ENCODE peak calls at places on chromosomes 3 and 15, in nine cellular contexts. E, T, S, Q, C, V, B, Z and F are unnamed samples.
A peak's percentile ranks its signal among the peaks of the same experiment; 100 is the strongest.

GRCh38 chr15:89108865-89109660 is 20.8 kb downstream of the ABHD2 start:
- DNase-seq in E (no peak), T (no peak), S (no peak), Q (no peak), C (no peak), V (no peak), B (no peak), Z (no peak), F (no peak)

GRCh38 chr15:39172380-39173281 is 408.2 kb upstream of the THBS1 start:
- DNase-seq in E (peak; percentile 92), T (no peak), S (no peak), Q (no peak), C (peak; percentile 76), V (no peak), B (no peak), Z (no peak), F (no peak)

GRCh38 chr3:121969631-121970030 is 52.4 kb downstream of the ILDR1 start:
- DNase-seq in E (peak; percentile 65), T (no peak), S (no peak), Q (no peak), C (no peak), V (no peak), B (no peak), Z (no peak), F (no peak)

GRCh38 chr15:90594297-90594696 is 64.6 kb downstream of the CRTC3 start:
- DNase-seq in E (peak; percentile 77), T (peak; percentile 50), S (peak; percentile 66), Q (no peak), C (no peak), V (peak; percentile 48), B (peak; percentile 64), Z (peak; percentile 41), F (peak; percentile 31)

GRCh38 chr15:41256577-41257038 is 25.5 kb downstream of the CHP1 start:
- DNase-seq in E (no peak), T (no peak), S (no peak), Q (no peak), C (no peak), V (no peak), B (no peak), Z (no peak), F (no peak)

GRCh38 chr3:58724376-58724775 is 57.8 kb upstream of the FAM3D start:
- DNase-seq in E (no peak), T (no peak), S (no peak), Q (no peak), C (no peak), V (no peak), B (no peak), Z (no peak), F (no peak)

GRCh38 chr3:140424726-140425125 is 253.1 kb upstream of the TRIM42 start:
- DNase-seq in E (no peak), T (no peak), S (no peak), Q (no peak), C (no peak), V (no peak), B (no peak), Z (no peak), F (no peak)

GRCh38 chr3:152964901-152965609 is 130.1 kb downstream of the P2RY1 start:
- DNase-seq in E (no peak), T (no peak), S (no peak), Q (no peak), C (no peak), V (no peak), B (no peak), Z (no peak), F (no peak)

GRCh38 chr15:25391971-25392733 is 46.7 kb downstream of the UBE3A start:
- DNase-seq in E (peak; percentile 55), T (no peak), S (no peak), Q (no peak), C (peak; percentile 57), V (no peak), B (no peak), Z (peak; percentile 68), F (no peak)

GRCh38 chr3:100260081-100260684 is 609 bp upstream of the TBC1D23 start:
- DNase-seq in E (peak; percentile 64), T (peak; percentile 69), S (no peak), Q (no peak), C (no peak), V (peak; percentile 54), B (no peak), Z (no peak), F (no peak)

GRCh38 chr3:8648873-8649741 is 4.5 kb upstream of the SSUH2 start:
- DNase-seq in E (no peak), T (no peak), S (no peak), Q (no peak), C (no peak), V (no peak), B (no peak), Z (no peak), F (no peak)

GRCh38 chr15:79973445-79974180 is 2.6 kb upstream of the BCL2A1 start:
- DNase-seq in E (no peak), T (no peak), S (no peak), Q (no peak), C (no peak), V (no peak), B (no peak), Z (no peak), F (no peak)

GRCh38 chr3:49628249-49628648 is 45.9 kb upstream of the APEH start:
- DNase-seq in E (no peak), T (no peak), S (no peak), Q (no peak), C (no peak), V (no peak), B (no peak), Z (no peak), F (no peak)

GRCh38 chr3:69250014-69250413 is 127.6 kb upstream of the LMOD3 start:
- DNase-seq in E (peak; percentile 53), T (no peak), S (no peak), Q (no peak), C (peak; percentile 93), V (no peak), B (peak; percentile 15), Z (no peak), F (no peak)

GRCh38 chr3:138479355-138479964 is 45.0 kb downstream of the ESYT3 start:
- DNase-seq in E (peak; percentile 44), T (peak; percentile 41), S (no peak), Q (peak; percentile 53), C (peak; percentile 52), V (no peak), B (no peak), Z (peak; percentile 37), F (peak; percentile 20)

GRCh38 chr3:98977520-98977919 is 76.0 kb upstream of the DCBLD2 start:
- DNase-seq in E (peak; percentile 99), T (no peak), S (no peak), Q (peak; percentile 37), C (peak; percentile 95), V (no peak), B (no peak), Z (peak; percentile 55), F (no peak)

GRCh38 chr3:4290272-4290893 is 12.8 kb upstream of the SETMAR start:
- DNase-seq in E (peak; percentile 19), T (no peak), S (no peak), Q (peak; percentile 22), C (peak; percentile 30), V (no peak), B (no peak), Z (peak; percentile 49), F (peak; percentile 13)

GRCh38 chr3:117035785-117036184 is 326.2 kb downstream of the TUSC7 start:
- DNase-seq in E (peak; percentile 6), T (no peak), S (no peak), Q (no peak), C (no peak), V (peak; percentile 13), B (no peak), Z (peak; percentile 15), F (no peak)

GRCh38 chr15:64536244-64536836 is 76.0 kb downstream of the ZNF609 start:
- DNase-seq in E (peak; percentile 86), T (no peak), S (no peak), Q (no peak), C (peak; percentile 78), V (no peak), B (no peak), Z (peak; percentile 69), F (no peak)

GRCh38 chr3:21801631-21802030 is 50.6 kb upstream of the ZNF385D start:
- DNase-seq in E (no peak), T (no peak), S (no peak), Q (no peak), C (no peak), V (no peak), B (no peak), Z (no peak), F (no peak)

GRCh38 chr3:177145402-177145801 is 51.9 kb downstream of the TBL1XR1 start:
- DNase-seq in E (no peak), T (no peak), S (no peak), Q (peak; percentile 38), C (no peak), V (no peak), B (no peak), Z (no peak), F (no peak)

GRCh38 chr15:65207280-65207679 is 4.0 kb downstream of the CILP start:
- DNase-seq in E (no peak), T (no peak), S (no peak), Q (no peak), C (no peak), V (no peak), B (no peak), Z (no peak), F (no peak)

GRCh38 chr15:38758001-38758400 is 193.4 kb upstream of the RASGRP1 start:
- DNase-seq in E (peak; percentile 60), T (no peak), S (no peak), Q (no peak), C (no peak), V (no peak), B (no peak), Z (peak; percentile 68), F (no peak)

GRCh38 chr3:24680214-24680967 is 185.7 kb upstream of the THRB start:
- DNase-seq in E (peak; percentile 26), T (peak; percentile 24), S (peak; percentile 63), Q (peak; percentile 21), C (peak; percentile 55), V (peak; percentile 68), B (no peak), Z (peak; percentile 35), F (peak; percentile 56)

GRCh38 chr3:141231923-141232861 is 567 bp downstream of the PXYLP1 start:
- DNase-seq in E (peak; percentile 36), T (peak; percentile 71), S (no peak), Q (peak; percentile 43), C (no peak), V (peak; percentile 40), B (no peak), Z (peak; percentile 45), F (no peak)

GRCh38 chr3:86771741-86772512 is 219.0 kb downstream of the VGLL3 start:
- DNase-seq in E (no peak), T (no peak), S (no peak), Q (no peak), C (no peak), V (no peak), B (no peak), Z (no peak), F (no peak)

GRCh38 chr15:66662522-66662921 is 39.5 kb upstream of the SMAD6 start:
- DNase-seq in E (no peak), T (no peak), S (no peak), Q (no peak), C (no peak), V (no peak), B (no peak), Z (no peak), F (no peak)

GRCh38 chr15:84901540-84901939 is 17.1 kb downstream of the SLC28A1 start:
- DNase-seq in E (no peak), T (no peak), S (no peak), Q (no peak), C (no peak), V (no peak), B (no peak), Z (no peak), F (no peak)

GRCh38 chr3:17233398-17233800 is 348.6 kb downstream of the PLCL2 start:
- DNase-seq in E (peak; percentile 65), T (peak; percentile 49), S (peak; percentile 25), Q (peak; percentile 28), C (peak; percentile 59), V (no peak), B (no peak), Z (peak; percentile 49), F (peak; percentile 37)

GRCh38 chr3:180680097-180680430 is 775 bp upstream of the CCDC39 start:
- DNase-seq in E (peak; percentile 56), T (peak; percentile 59), S (no peak), Q (peak; percentile 31), C (peak; percentile 33), V (no peak), B (no peak), Z (peak; percentile 24), F (no peak)

GRCh38 chr3:57688291-57688690 is 4.6 kb downstream of the DENND6A start:
- DNase-seq in E (no peak), T (no peak), S (no peak), Q (no peak), C (no peak), V (no peak), B (no peak), Z (no peak), F (no peak)